ENCODE peak calls at places on chromosomes 7 and 10, in eight cellular contexts. F, B, T, R, U, J, G and C are unnamed samples.
A peak's percentile ranks its signal among the peaks of the same experiment; 100 is the strongest.

GRCh38 chr10:52394246-52394645 is 80.2 kb downstream of the DKK1 start:
- DNase-seq in F (no peak), B (no peak), T (no peak), R (no peak), U (no peak), J (no peak), G (no peak), C (no peak)

GRCh38 chr7:148819697-148820332 is 64.3 kb downstream of the EZH2 start:
- DNase-seq in F (no peak), B (no peak), T (no peak), R (no peak), U (no peak), J (no peak), G (peak; percentile 49), C (no peak)

GRCh38 chr10:12113627-12114026 is 15.8 kb upstream of the SEC61A2 start:
- DNase-seq in F (no peak), B (no peak), T (no peak), R (no peak), U (no peak), J (no peak), G (no peak), C (no peak)

GRCh38 chr7:102273749-102274712 is 12.6 kb upstream of the SH2B2 start:
- DNase-seq in F (no peak), B (no peak), T (peak; percentile 98), R (no peak), U (no peak), J (no peak), G (peak; percentile 31), C (no peak)

GRCh38 chr10:112379635-112380296 is 5.8 kb downstream of the ACSL5 start:
- DNase-seq in F (no peak), B (no peak), T (no peak), R (no peak), U (no peak), J (no peak), G (no peak), C (no peak)

GRCh38 chr10:77633376-77633775 is 4.2 kb downstream of the KCNMA1 start:
- DNase-seq in F (no peak), B (no peak), T (no peak), R (no peak), U (no peak), J (no peak), G (no peak), C (no peak)

GRCh38 chr7:140048138-140048537 is 14.6 kb downstream of the PARP12 start:
- DNase-seq in F (no peak), B (no peak), T (no peak), R (no peak), U (peak; percentile 46), J (no peak), G (no peak), C (no peak)

GRCh38 chr7:18421297-18422004 is 74.1 kb upstream of the HDAC9 start:
- DNase-seq in F (no peak), B (peak; percentile 30), T (no peak), R (no peak), U (no peak), J (no peak), G (peak; percentile 12), C (no peak)

GRCh38 chr10:3935141-3935540 is 150.1 kb upstream of the KLF6 start:
- DNase-seq in F (peak; percentile 67), B (peak; percentile 65), T (no peak), R (peak; percentile 24), U (no peak), J (peak; percentile 57), G (peak; percentile 94), C (peak; percentile 77)

GRCh38 chr7:44461387-44461786 is 29.1 kb downstream of the NUDCD3 start:
- DNase-seq in F (peak; percentile 29), B (no peak), T (no peak), R (no peak), U (no peak), J (no peak), G (peak; percentile 38), C (no peak)

GRCh38 chr10:104664205-104664604 is 23.1 kb downstream of the SORCS3 start:
- DNase-seq in F (peak; percentile 11), B (no peak), T (no peak), R (no peak), U (no peak), J (no peak), G (no peak), C (no peak)

GRCh38 chr7:101226686-101227085 is 8.7 kb downstream of the ZNHIT1 start:
- DNase-seq in F (no peak), B (no peak), T (no peak), R (no peak), U (no peak), J (no peak), G (no peak), C (no peak)

GRCh38 chr7:137983308-137984008 is 18.4 kb downstream of the CREB3L2 start:
- DNase-seq in F (no peak), B (no peak), T (no peak), R (peak; percentile 41), U (no peak), J (peak; percentile 62), G (peak; percentile 43), C (peak; percentile 85)

GRCh38 chr7:105745681-105746330 is 130.6 kb downstream of the ATXN7L1 start:
- DNase-seq in F (no peak), B (no peak), T (no peak), R (no peak), U (no peak), J (no peak), G (no peak), C (no peak)

GRCh38 chr7:64463636-64464375 is 99.1 kb downstream of the ZNF680 start:
- DNase-seq in F (peak; percentile 78), B (peak; percentile 67), T (no peak), R (peak; percentile 70), U (peak; percentile 82), J (peak; percentile 71), G (peak; percentile 56), C (peak; percentile 67)

GRCh38 chr7:44048031-44048795 is 3.7 kb downstream of the DBNL start:
- DNase-seq in F (no peak), B (peak; percentile 15), T (no peak), R (no peak), U (peak; percentile 3), J (no peak), G (no peak), C (no peak)

GRCh38 chr7:106779877-106780276 is 85.2 kb upstream of the PIK3CG start:
- DNase-seq in F (peak; percentile 29), B (no peak), T (peak; percentile 25), R (no peak), U (no peak), J (no peak), G (no peak), C (no peak)

GRCh38 chr10:3137958-3138726 is 34.4 kb downstream of the PITRM1 start:
- DNase-seq in F (no peak), B (no peak), T (no peak), R (no peak), U (no peak), J (no peak), G (no peak), C (no peak)

GRCh38 chr10:77332256-77332655 is 305.4 kb downstream of the KCNMA1 start:
- DNase-seq in F (no peak), B (no peak), T (no peak), R (no peak), U (no peak), J (no peak), G (no peak), C (no peak)

GRCh38 chr10:30736685-30737232 is 107.2 kb upstream of the LYZL2 start:
- DNase-seq in F (no peak), B (peak; percentile 74), T (peak; percentile 64), R (peak; percentile 54), U (no peak), J (peak; percentile 79), G (peak; percentile 100), C (peak; percentile 77)

GRCh38 chr7:44114586-44115310 is 8.6 kb downstream of the POLD2 start:
- DNase-seq in F (no peak), B (no peak), T (no peak), R (peak; percentile 66), U (peak; percentile 69), J (no peak), G (no peak), C (no peak)

GRCh38 chr7:876077-876971 is at the start of gene GET4:
- DNase-seq in F (peak; percentile 95), B (peak; percentile 96), T (peak; percentile 79), R (peak; percentile 98), U (peak; percentile 96), J (peak; percentile 94), G (peak; percentile 90), C (peak; percentile 97)
- TF ChIP-seq CTCF in F (peak; percentile 31), B (no peak), T (peak; percentile 24), R (peak; percentile 21), U (peak; percentile 38), J (no peak), G (no peak), C (peak; percentile 18)

GRCh38 chr10:122143238-122143841 is 127.8 kb upstream of the BTBD16 start:
- DNase-seq in F (no peak), B (no peak), T (no peak), R (no peak), U (no peak), J (no peak), G (no peak), C (no peak)
- H3K27ac ChIP-seq in F (no peak overlapping the region), B (peak overlapping the region; percentile 88), T (peak overlapping the region; percentile 92), R (peak overlapping the region; percentile 90), U (peak overlapping the region; percentile 91), J (peak overlapping the region; percentile 81), G (no peak overlapping the region), C (peak overlapping the region; percentile 88)

DNA sequence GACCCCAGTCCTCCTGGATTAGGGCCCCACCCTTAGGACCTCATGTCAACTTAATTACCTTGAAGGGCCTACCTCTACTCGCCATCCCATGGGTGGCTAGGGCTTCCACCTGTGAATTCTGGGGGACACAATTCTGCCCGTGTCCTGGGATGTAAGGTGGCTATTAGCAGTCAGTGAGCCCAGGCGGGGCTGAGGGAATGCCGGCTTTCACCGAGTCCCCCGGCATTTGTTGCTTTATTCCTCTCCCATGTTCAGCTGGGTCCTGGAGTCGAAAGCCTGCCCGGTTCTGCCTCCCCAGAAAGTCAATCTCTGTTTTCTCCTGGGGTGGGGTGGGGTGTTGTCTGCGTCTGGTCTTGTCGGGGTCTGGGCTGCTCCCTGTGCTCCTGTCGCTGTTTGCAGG is 125.6 kb downstream of the GLRX3 start:
- DNase-seq in F (no peak), B (no peak), T (no peak), R (no peak), U (no peak), J (no peak), G (no peak), C (no peak)
- TF ChIP-seq CTCF in F (no peak), B (no peak), T (no peak), R (no peak), U (no peak), J (no peak), G (no peak), C (no peak)

GRCh38 chr10:69647819-69648218 is 17.8 kb downstream of the FAM241B start:
- DNase-seq in F (no peak), B (no peak), T (no peak), R (no peak), U (no peak), J (no peak), G (no peak), C (no peak)

GRCh38 chr10:69647101-69647500 is 17.1 kb downstream of the FAM241B start:
- DNase-seq in F (no peak), B (no peak), T (no peak), R (no peak), U (no peak), J (peak; percentile 14), G (no peak), C (no peak)

GRCh38 chr10:69646688-69647060 is 16.6 kb downstream of the FAM241B start:
- DNase-seq in F (no peak), B (no peak), T (no peak), R (no peak), U (no peak), J (no peak), G (no peak), C (no peak)

GRCh38 chr10:69649771-69650550 is 19.9 kb downstream of the FAM241B start:
- DNase-seq in F (no peak), B (no peak), T (no peak), R (no peak), U (no peak), J (no peak), G (no peak), C (no peak)

GRCh38 chr10:69648461-69648860 is 18.4 kb downstream of the FAM241B start:
- DNase-seq in F (no peak), B (no peak), T (no peak), R (no peak), U (no peak), J (no peak), G (no peak), C (no peak)
- H3K27ac ChIP-seq in F (no peak overlapping the region), B (no peak overlapping the region), T (no peak overlapping the region), R (no peak overlapping the region), U (no peak overlapping the region), J (no peak overlapping the region), G (no peak overlapping the region), C (no peak overlapping the region)